ENCODE peak calls at places on chromosomes 13 and 19, in nine cellular contexts. One of them, this sample, is unnamed.

GRCh38 chr13:41622545-41623429 is 165.4 kb downstream of the RGCC start:
- DNase-seq in NCI-H2227 treated with DMSO at 0.1 percent for 48 hours: no peak
- DNase-seq in stimulated activated CD4-positive, alpha-beta T cell treated with anti-CD3 and anti-CD28 coated beads, Interleukin-1b, Interleukin-23, amount 100 ng/mL, for 24 hours: no peak
- DNase-seq in GM20000: no peak
- DNase-seq in NCI-H187: no peak
- DNase-seq in stimulated activated CD8-positive, alpha-beta memory T cell treated with anti-CD3 and anti-CD28 coated beads, Interleukin-12 subunit alpha, Interleukin-12 subunit beta, amount 100 ng/mL, for 4 hours: no peak
- DNase-seq in iris pigment epithelial cell: peak
- DNase-seq in uterus: no peak
- DNase-seq in tibial nerve: no peak
- DNase-seq in this sample: no peak

GRCh38 chr19:52170863-52171320 is 529 bp downstream of the ZNF836 start:
- DNase-seq in iris pigment epithelial cell: no peak
- DNase-seq in stimulated activated CD8-positive, alpha-beta memory T cell treated with anti-CD3 and anti-CD28 coated beads, Interleukin-12 subunit alpha, Interleukin-12 subunit beta, amount 100 ng/mL, for 4 hours: peak
- DNase-seq in uterus: peak
- DNase-seq in NCI-H2227 treated with DMSO at 0.1 percent for 48 hours: no peak
- DNase-seq in GM20000: no peak
- DNase-seq in NCI-H187: no peak
- DNase-seq in stimulated activated CD4-positive, alpha-beta T cell treated with anti-CD3 and anti-CD28 coated beads, Interleukin-1b, Interleukin-23, amount 100 ng/mL, for 24 hours: no peak
- DNase-seq in tibial nerve: no peak
- DNase-seq in this sample: no peak

GRCh38 chr19:51541458-51542357 is 10.2 kb upstream of the SIGLEC6 start:
- DNase-seq in stimulated activated CD8-positive, alpha-beta memory T cell treated with anti-CD3 and anti-CD28 coated beads, Interleukin-12 subunit alpha, Interleukin-12 subunit beta, amount 100 ng/mL, for 4 hours: no peak
- DNase-seq in NCI-H2227 treated with DMSO at 0.1 percent for 48 hours: no peak
- DNase-seq in tibial nerve: no peak
- DNase-seq in NCI-H187: no peak
- DNase-seq in GM20000: no peak
- DNase-seq in iris pigment epithelial cell: no peak
- DNase-seq in stimulated activated CD4-positive, alpha-beta T cell treated with anti-CD3 and anti-CD28 coated beads, Interleukin-1b, Interleukin-23, amount 100 ng/mL, for 24 hours: no peak
- DNase-seq in uterus: no peak
- DNase-seq in this sample: no peak

GRCh38 chr13:27573265-27573664 is 47.1 kb downstream of the LNX2 start:
- DNase-seq in NCI-H2227 treated with DMSO at 0.1 percent for 48 hours: no peak
- DNase-seq in uterus: no peak
- DNase-seq in iris pigment epithelial cell: peak
- DNase-seq in tibial nerve: no peak
- DNase-seq in NCI-H187: no peak
- DNase-seq in stimulated activated CD8-positive, alpha-beta memory T cell treated with anti-CD3 and anti-CD28 coated beads, Interleukin-12 subunit alpha, Interleukin-12 subunit beta, amount 100 ng/mL, for 4 hours: no peak
- DNase-seq in GM20000: no peak
- DNase-seq in stimulated activated CD4-positive, alpha-beta T cell treated with anti-CD3 and anti-CD28 coated beads, Interleukin-1b, Interleukin-23, amount 100 ng/mL, for 24 hours: no peak
- DNase-seq in this sample: no peak

GRCh38 chr13:43229506-43229905 is 206.1 kb downstream of the DNAJC15 start:
- DNase-seq in stimulated activated CD4-positive, alpha-beta T cell treated with anti-CD3 and anti-CD28 coated beads, Interleukin-1b, Interleukin-23, amount 100 ng/mL, for 24 hours: no peak
- DNase-seq in uterus: no peak
- DNase-seq in GM20000: no peak
- DNase-seq in tibial nerve: no peak
- DNase-seq in stimulated activated CD8-positive, alpha-beta memory T cell treated with anti-CD3 and anti-CD28 coated beads, Interleukin-12 subunit alpha, Interleukin-12 subunit beta, amount 100 ng/mL, for 4 hours: no peak
- DNase-seq in iris pigment epithelial cell: peak
- DNase-seq in NCI-H2227 treated with DMSO at 0.1 percent for 48 hours: no peak
- DNase-seq in NCI-H187: no peak
- DNase-seq in this sample: peak

GRCh38 chr19:51921949-51922348 is 5.3 kb upstream of the ZNF613 start:
- DNase-seq in uterus: no peak
- DNase-seq in stimulated activated CD8-positive, alpha-beta memory T cell treated with anti-CD3 and anti-CD28 coated beads, Interleukin-12 subunit alpha, Interleukin-12 subunit beta, amount 100 ng/mL, for 4 hours: no peak
- DNase-seq in stimulated activated CD4-positive, alpha-beta T cell treated with anti-CD3 and anti-CD28 coated beads, Interleukin-1b, Interleukin-23, amount 100 ng/mL, for 24 hours: no peak
- DNase-seq in NCI-H187: no peak
- DNase-seq in tibial nerve: no peak
- DNase-seq in NCI-H2227 treated with DMSO at 0.1 percent for 48 hours: no peak
- DNase-seq in iris pigment epithelial cell: no peak
- DNase-seq in GM20000: no peak
- DNase-seq in this sample: no peak

GRCh38 chr19:47623921-47624391 is 15.0 kb downstream of the BICRA start:
- DNase-seq in tibial nerve: no peak
- DNase-seq in GM20000: no peak
- DNase-seq in stimulated activated CD4-positive, alpha-beta T cell treated with anti-CD3 and anti-CD28 coated beads, Interleukin-1b, Interleukin-23, amount 100 ng/mL, for 24 hours: no peak
- DNase-seq in uterus: no peak
- DNase-seq in iris pigment epithelial cell: no peak
- DNase-seq in stimulated activated CD8-positive, alpha-beta memory T cell treated with anti-CD3 and anti-CD28 coated beads, Interleukin-12 subunit alpha, Interleukin-12 subunit beta, amount 100 ng/mL, for 4 hours: no peak
- DNase-seq in NCI-H2227 treated with DMSO at 0.1 percent for 48 hours: no peak
- DNase-seq in NCI-H187: no peak
- DNase-seq in this sample: no peak

GRCh38 chr13:95075506-95075905 is 225.7 kb downstream of the ABCC4 start:
- DNase-seq in NCI-H187: no peak
- DNase-seq in stimulated activated CD4-positive, alpha-beta T cell treated with anti-CD3 and anti-CD28 coated beads, Interleukin-1b, Interleukin-23, amount 100 ng/mL, for 24 hours: no peak
- DNase-seq in uterus: no peak
- DNase-seq in iris pigment epithelial cell: no peak
- DNase-seq in GM20000: no peak
- DNase-seq in tibial nerve: no peak
- DNase-seq in stimulated activated CD8-positive, alpha-beta memory T cell treated with anti-CD3 and anti-CD28 coated beads, Interleukin-12 subunit alpha, Interleukin-12 subunit beta, amount 100 ng/mL, for 4 hours: no peak
- DNase-seq in NCI-H2227 treated with DMSO at 0.1 percent for 48 hours: no peak
- DNase-seq in this sample: no peak

GRCh38 chr19:58317481-58318072 is 9.2 kb upstream of the ZSCAN22 start:
- DNase-seq in GM20000: no peak
- DNase-seq in NCI-H2227 treated with DMSO at 0.1 percent for 48 hours: no peak
- DNase-seq in iris pigment epithelial cell: peak
- DNase-seq in tibial nerve: no peak
- DNase-seq in stimulated activated CD4-positive, alpha-beta T cell treated with anti-CD3 and anti-CD28 coated beads, Interleukin-1b, Interleukin-23, amount 100 ng/mL, for 24 hours: no peak
- DNase-seq in uterus: no peak
- DNase-seq in stimulated activated CD8-positive, alpha-beta memory T cell treated with anti-CD3 and anti-CD28 coated beads, Interleukin-12 subunit alpha, Interleukin-12 subunit beta, amount 100 ng/mL, for 4 hours: no peak
- DNase-seq in NCI-H187: no peak
- DNase-seq in this sample: no peak

GRCh38 chr19:4058696-4059492 is 7.8 kb downstream of the ZBTB7A start:
- DNase-seq in GM20000: no peak
- DNase-seq in uterus: peak
- DNase-seq in stimulated activated CD4-positive, alpha-beta T cell treated with anti-CD3 and anti-CD28 coated beads, Interleukin-1b, Interleukin-23, amount 100 ng/mL, for 24 hours: no peak
- DNase-seq in tibial nerve: no peak
- DNase-seq in NCI-H2227 treated with DMSO at 0.1 percent for 48 hours: no peak
- DNase-seq in stimulated activated CD8-positive, alpha-beta memory T cell treated with anti-CD3 and anti-CD28 coated beads, Interleukin-12 subunit alpha, Interleukin-12 subunit beta, amount 100 ng/mL, for 4 hours: no peak
- DNase-seq in iris pigment epithelial cell: no peak
- DNase-seq in NCI-H187: no peak
- DNase-seq in this sample: peak

GRCh38 chr13:82947121-82948077 is 934.9 kb downstream of the SLITRK1 start:
- DNase-seq in uterus: no peak
- DNase-seq in NCI-H2227 treated with DMSO at 0.1 percent for 48 hours: no peak
- DNase-seq in NCI-H187: no peak
- DNase-seq in GM20000: no peak
- DNase-seq in tibial nerve: no peak
- DNase-seq in stimulated activated CD4-positive, alpha-beta T cell treated with anti-CD3 and anti-CD28 coated beads, Interleukin-1b, Interleukin-23, amount 100 ng/mL, for 24 hours: no peak
- DNase-seq in iris pigment epithelial cell: peak
- DNase-seq in stimulated activated CD8-positive, alpha-beta memory T cell treated with anti-CD3 and anti-CD28 coated beads, Interleukin-12 subunit alpha, Interleukin-12 subunit beta, amount 100 ng/mL, for 4 hours: no peak
- DNase-seq in this sample: no peak

GRCh38 chr19:35347930-35348298 is 212 bp downstream of the FFAR1 start:
- DNase-seq in stimulated activated CD4-positive, alpha-beta T cell treated with anti-CD3 and anti-CD28 coated beads, Interleukin-1b, Interleukin-23, amount 100 ng/mL, for 24 hours: no peak
- DNase-seq in tibial nerve: no peak
- DNase-seq in NCI-H187: no peak
- DNase-seq in uterus: no peak
- DNase-seq in NCI-H2227 treated with DMSO at 0.1 percent for 48 hours: no peak
- DNase-seq in stimulated activated CD8-positive, alpha-beta memory T cell treated with anti-CD3 and anti-CD28 coated beads, Interleukin-12 subunit alpha, Interleukin-12 subunit beta, amount 100 ng/mL, for 4 hours: no peak
- DNase-seq in iris pigment epithelial cell: no peak
- DNase-seq in GM20000: no peak
- DNase-seq in this sample: no peak

GRCh38 chr19:24054044-24054935 is 32.7 kb upstream of the ZNF254 start:
- DNase-seq in iris pigment epithelial cell: peak
- DNase-seq in uterus: no peak
- DNase-seq in tibial nerve: no peak
- DNase-seq in stimulated activated CD4-positive, alpha-beta T cell treated with anti-CD3 and anti-CD28 coated beads, Interleukin-1b, Interleukin-23, amount 100 ng/mL, for 24 hours: no peak
- DNase-seq in stimulated activated CD8-positive, alpha-beta memory T cell treated with anti-CD3 and anti-CD28 coated beads, Interleukin-12 subunit alpha, Interleukin-12 subunit beta, amount 100 ng/mL, for 4 hours: no peak
- DNase-seq in NCI-H2227 treated with DMSO at 0.1 percent for 48 hours: no peak
- DNase-seq in GM20000: no peak
- DNase-seq in NCI-H187: no peak
- DNase-seq in this sample: no peak

GRCh38 chr13:113928701-113929627 is 44.9 kb downstream of the C13orf46 start:
- DNase-seq in NCI-H2227 treated with DMSO at 0.1 percent for 48 hours: no peak
- DNase-seq in tibial nerve: peak
- DNase-seq in GM20000: no peak
- DNase-seq in iris pigment epithelial cell: peak
- DNase-seq in stimulated activated CD4-positive, alpha-beta T cell treated with anti-CD3 and anti-CD28 coated beads, Interleukin-1b, Interleukin-23, amount 100 ng/mL, for 24 hours: no peak
- DNase-seq in NCI-H187: no peak
- DNase-seq in uterus: peak
- DNase-seq in stimulated activated CD8-positive, alpha-beta memory T cell treated with anti-CD3 and anti-CD28 coated beads, Interleukin-12 subunit alpha, Interleukin-12 subunit beta, amount 100 ng/mL, for 4 hours: no peak
- DNase-seq in this sample: peak

GRCh38 chr13:101090287-101090686 is 326.0 kb downstream of the NALCN start:
- DNase-seq in NCI-H187: no peak
- DNase-seq in stimulated activated CD4-positive, alpha-beta T cell treated with anti-CD3 and anti-CD28 coated beads, Interleukin-1b, Interleukin-23, amount 100 ng/mL, for 24 hours: no peak
- DNase-seq in iris pigment epithelial cell: no peak
- DNase-seq in uterus: no peak
- DNase-seq in tibial nerve: no peak
- DNase-seq in stimulated activated CD8-positive, alpha-beta memory T cell treated with anti-CD3 and anti-CD28 coated beads, Interleukin-12 subunit alpha, Interleukin-12 subunit beta, amount 100 ng/mL, for 4 hours: no peak
- DNase-seq in NCI-H2227 treated with DMSO at 0.1 percent for 48 hours: no peak
- DNase-seq in GM20000: no peak
- DNase-seq in this sample: no peak

GRCh38 chr13:32125221-32125621 is 93.6 kb downstream of the FRY start:
- DNase-seq in iris pigment epithelial cell: peak
- DNase-seq in tibial nerve: peak
- DNase-seq in NCI-H2227 treated with DMSO at 0.1 percent for 48 hours: no peak
- DNase-seq in NCI-H187: no peak
- DNase-seq in uterus: no peak
- DNase-seq in GM20000: no peak
- DNase-seq in stimulated activated CD8-positive, alpha-beta memory T cell treated with anti-CD3 and anti-CD28 coated beads, Interleukin-12 subunit alpha, Interleukin-12 subunit beta, amount 100 ng/mL, for 4 hours: no peak
- DNase-seq in stimulated activated CD4-positive, alpha-beta T cell treated with anti-CD3 and anti-CD28 coated beads, Interleukin-1b, Interleukin-23, amount 100 ng/mL, for 24 hours: no peak
- DNase-seq in this sample: no peak

GRCh38 chr19:50414850-50415660 is 3.7 kb upstream of the SPIB start:
- DNase-seq in NCI-H2227 treated with DMSO at 0.1 percent for 48 hours: no peak
- DNase-seq in iris pigment epithelial cell: peak
- DNase-seq in GM20000: peak
- DNase-seq in stimulated activated CD4-positive, alpha-beta T cell treated with anti-CD3 and anti-CD28 coated beads, Interleukin-1b, Interleukin-23, amount 100 ng/mL, for 24 hours: peak
- DNase-seq in uterus: peak
- DNase-seq in tibial nerve: peak
- DNase-seq in stimulated activated CD8-positive, alpha-beta memory T cell treated with anti-CD3 and anti-CD28 coated beads, Interleukin-12 subunit alpha, Interleukin-12 subunit beta, amount 100 ng/mL, for 4 hours: peak
- DNase-seq in NCI-H187: peak
- DNase-seq in this sample: no peak

GRCh38 chr13:41548031-41548430 is 90.7 kb downstream of the RGCC start:
- DNase-seq in stimulated activated CD8-positive, alpha-beta memory T cell treated with anti-CD3 and anti-CD28 coated beads, Interleukin-12 subunit alpha, Interleukin-12 subunit beta, amount 100 ng/mL, for 4 hours: no peak
- DNase-seq in tibial nerve: no peak
- DNase-seq in uterus: no peak
- DNase-seq in iris pigment epithelial cell: no peak
- DNase-seq in NCI-H2227 treated with DMSO at 0.1 percent for 48 hours: no peak
- DNase-seq in GM20000: no peak
- DNase-seq in stimulated activated CD4-positive, alpha-beta T cell treated with anti-CD3 and anti-CD28 coated beads, Interleukin-1b, Interleukin-23, amount 100 ng/mL, for 24 hours: no peak
- DNase-seq in NCI-H187: no peak
- DNase-seq in this sample: no peak

This sample was measured in NCI-H446.